ENCODE peak calls at places on chromosomes 6 and 20, in five cellular contexts. U is IMR-90, N is MM.1S, S is endothelial cell of umbilical vein, F is kidney. Y is an unnamed sample. For H3K4me1, the result is how much of the 10 kb centered on the place peaks cover.

GRCh38 chr6:91704531-91704930 is 1117.7 kb upstream of the MAP3K7 start:
- DNase-seq in U (peak), N (no peak), S (no peak), F (no peak), Y (peak)

GRCh38 chr20:50120935-50121693 is 8.2 kb upstream of the UBE2V1 start:
- DNase-seq in U (peak), N (peak), S (peak), F (peak), Y (peak)

GRCh38 chr20:8523684-8524083 is 391.6 kb downstream of the PLCB1 start:
- DNase-seq in U (peak), N (no peak), S (no peak), F (no peak), Y (no peak)

GRCh38 chr6:11732036-11732545 is 46.5 kb downstream of the ADTRP start:
- DNase-seq in U (peak), N (peak), S (no peak), F (peak), Y (no peak)

GRCh38 chr6:125781307-125781868 is 9.4 kb upstream of the NCOA7 start:
- DNase-seq in U (peak), N (peak), S (no peak), F (no peak), Y (peak)

GRCh38 chr6:71486466-71486865 is 197.9 kb downstream of the OGFRL1 start:
- DNase-seq in U (peak), N (no peak), S (no peak), F (no peak), Y (peak)

GRCh38 chr20:51815383-51816076 is 13.2 kb upstream of the SALL4 start:
- DNase-seq in U (no peak), N (no peak), S (no peak), F (no peak), Y (no peak)

GRCh38 chr20:20360464-20360863 is 7.4 kb upstream of the INSM1 start:
- DNase-seq in U (peak), N (peak), S (peak), F (no peak), Y (peak)

GRCh38 chr6:82015043-82015442 is 232.5 kb downstream of the IBTK start:
- DNase-seq in U (no peak), N (no peak), S (peak), F (no peak), Y (no peak)

GRCh38 chr6:136862662-136863061 is 40.3 kb downstream of the PEX7 start:
- DNase-seq in U (no peak), N (no peak), S (no peak), F (no peak), Y (no peak)

GRCh38 chr6:143965503-143966171 is 42.4 kb downstream of the PLAGL1 start:
- DNase-seq in U (peak), N (no peak), S (no peak), F (no peak), Y (no peak)

GRCh38 chr6:14068133-14068532 is 49.4 kb upstream of the CD83 start:
- DNase-seq in U (peak), N (no peak), S (peak), F (no peak), Y (peak)

GRCh38 chr6:36852481-36853147 is 13.4 kb upstream of the CPNE5 start:
- DNase-seq in U (peak), N (no peak), S (peak), F (no peak), Y (peak)

GRCh38 chr20:46122071-46122470 is 4.0 kb downstream of the CD40 start:
- DNase-seq in U (peak), N (no peak), S (peak), F (peak), Y (peak)

GRCh38 chr6:98836025-98836961 is 1.9 kb downstream of the POU3F2 start:
- DNase-seq in U (no peak), N (no peak), S (no peak), F (no peak), Y (no peak)

GRCh38 chr20:31934491-31934890 is 17.4 kb downstream of the PDRG1 start:
- DNase-seq in U (no peak), N (no peak), S (no peak), F (no peak), Y (no peak)

GRCh38 chr6:52009736-52010135 is 77.7 kb downstream of the PKHD1 start:
- DNase-seq in U (no peak), N (no peak), S (no peak), F (no peak), Y (no peak)

GRCh38 chr6:28252507-28252975 is 472 bp upstream of the ZKSCAN4 start:
- DNase-seq in U (no peak), N (no peak), S (no peak), F (no peak), Y (no peak)

GRCh38 chr20:10720550-10720949 is 46.8 kb upstream of the JAG1 start:
- DNase-seq in U (no peak), N (no peak), S (no peak), F (no peak), Y (no peak)

GRCh38 chr20:8254911-8255582 is 123.0 kb downstream of the PLCB1 start:
- DNase-seq in U (peak), N (no peak), S (peak), F (no peak), Y (peak)

GRCh38 chr20:44559302-44559701 is 23.1 kb upstream of the PKIG start:
- DNase-seq in U (no peak), N (no peak), S (no peak), F (no peak), Y (no peak)
- H3K4me1 ChIP-seq in U (under half), N (under half), S (under half), F (under half), Y (under half)

GRCh38 chr20:62391165-62392076 is 4.5 kb downstream of the RPS21 start:
- DNase-seq in U (no peak), N (no peak), S (no peak), F (no peak), Y (no peak)
- H3K9ac ChIP-seq in U (no peak), N (no peak), S (no peak), F (no peak), Y (no peak)

GRCh38 chr20:23646106-23646958 is 8.6 kb upstream of the CST3 start:
- DNase-seq in U (no peak), N (no peak), S (peak), F (no peak), Y (no peak)
- H3K4me3 ChIP-seq in U (no peak), N (no peak), S (no peak), F (no peak), Y (no peak)

DNA sequence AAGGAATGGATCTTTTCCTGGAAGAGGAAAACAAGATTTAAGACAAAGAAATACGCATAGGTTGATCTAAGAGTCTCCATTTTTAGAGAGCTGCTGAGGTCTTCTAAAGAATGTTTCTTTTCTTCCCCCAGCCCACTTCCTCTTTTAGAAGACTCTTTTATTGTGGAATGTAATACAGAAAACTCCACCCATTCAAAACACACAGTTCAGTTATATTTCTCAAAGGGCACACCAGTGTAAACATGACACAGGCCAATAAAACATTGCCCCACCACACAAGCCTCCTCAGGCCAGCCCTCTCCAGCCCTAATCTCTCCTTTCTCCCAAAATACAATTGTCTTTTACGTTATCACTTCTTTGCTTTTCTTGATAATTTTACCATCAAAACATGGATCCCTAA is 42.8 kb downstream of the SLC35B3 start:
- DNase-seq in U (no peak), N (peak), S (no peak), F (no peak), Y (no peak)
- H3K4me1 ChIP-seq in U (under half), N (under half), S (under half), F (under half), Y (under half)

DNA sequence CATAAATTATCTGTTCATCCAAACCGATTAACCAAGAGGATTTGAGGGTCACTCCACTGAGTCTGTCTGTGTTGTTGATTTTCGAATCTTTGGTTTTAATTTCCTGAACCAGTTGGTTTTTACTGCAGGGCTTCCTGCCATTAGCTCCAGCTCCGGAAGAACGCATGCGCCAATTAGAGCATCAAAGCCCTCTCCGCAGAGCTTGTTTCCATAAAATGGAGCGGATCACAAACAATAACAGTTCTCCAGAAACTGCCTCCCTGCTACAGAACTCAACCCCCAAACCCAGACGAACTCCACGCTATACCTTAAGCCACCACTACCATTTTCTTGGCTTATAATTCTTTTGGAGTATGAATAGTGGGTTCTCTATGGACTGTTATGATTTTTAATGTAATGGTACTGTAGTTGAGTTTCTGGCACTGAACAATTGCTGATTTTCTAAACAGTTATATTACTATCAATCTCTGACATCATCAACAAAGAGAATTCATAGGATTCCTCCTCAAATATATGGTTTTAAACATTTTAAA is 13.8 kb downstream of the TFAP2A start:
- DNase-seq in U (no peak), N (no peak), S (no peak), F (no peak), Y (no peak)
- H3K9ac ChIP-seq in U (no peak), N (no peak), S (no peak), F (no peak), Y (no peak)

DNA sequence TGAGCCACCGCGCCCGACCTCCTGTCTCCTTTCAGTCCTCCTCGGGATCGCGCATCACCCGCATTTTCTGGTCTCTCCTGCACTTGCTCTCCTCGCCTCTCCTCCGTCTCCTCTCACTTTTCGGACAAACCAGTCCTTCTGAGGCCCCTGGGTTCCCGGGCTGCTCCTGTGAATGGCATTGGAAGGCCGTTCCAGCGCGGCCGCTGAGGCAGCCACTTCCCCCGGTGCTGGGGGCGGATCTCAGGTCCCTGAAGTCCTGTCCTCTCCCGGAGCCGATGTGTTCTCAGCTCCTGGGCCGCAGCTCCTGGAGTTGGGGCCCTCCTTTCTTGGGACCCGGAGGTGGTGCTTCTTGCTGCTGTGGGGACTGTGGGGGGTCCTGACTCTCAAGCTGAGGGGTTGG is 803 bp downstream of the MICB start:
- DNase-seq in U (no peak), N (no peak), S (peak), F (no peak), Y (peak)
- H3K4me3 ChIP-seq in U (peak), N (no peak), S (peak), F (no peak), Y (peak)

Y was measured in adipocyte.